ENCODE peak calls at places on chromosomes 3 and 15, in four cellular contexts. E, D, I and R are unnamed samples.

GRCh38 chr15:30990451-30991300 is 752 bp downstream of the MTMR10 start:
- DNase-seq in I (no peak), D (no peak), E (no peak), R (no peak)

GRCh38 chr15:92082217-92082843 is 228.8 kb downstream of the SLCO3A1 start:
- DNase-seq in D (peak; percentile 81), I (peak; percentile 75), E (peak; percentile 67), R (peak; percentile 53)

GRCh38 chr3:69856965-69857364 is 117.7 kb downstream of the MITF start:
- DNase-seq in E (no peak), D (no peak), I (no peak), R (no peak)

GRCh38 chr15:90306560-90306959 is 41.1 kb downstream of the NGRN start:
- DNase-seq in D (no peak), E (no peak), I (no peak), R (no peak)

GRCh38 chr15:48667701-48668100 is 22.2 kb upstream of the FBN1 start:
- DNase-seq in I (no peak), E (no peak), D (no peak), R (no peak)

GRCh38 chr3:57752307-57752706 is 3.8 kb upstream of the SLMAP start:
- DNase-seq in I (no peak), E (no peak), D (no peak), R (no peak)

GRCh38 chr3:99776516-99777209 is 41.0 kb upstream of the CMSS1 start:
- DNase-seq in D (no peak), E (no peak), I (no peak), R (no peak)

GRCh38 chr15:67504061-67504460 is 16.9 kb upstream of the C15orf61 start:
- DNase-seq in E (no peak), I (no peak), D (no peak), R (no peak)

GRCh38 chr15:66069751-66070150 is 183.8 kb downstream of the MEGF11 start:
- DNase-seq in I (no peak), D (no peak), E (no peak), R (no peak)

GRCh38 chr15:101664303-101664913 is 12.2 kb upstream of the TM2D3 start:
- DNase-seq in D (peak; percentile 22), I (no peak), E (no peak), R (no peak)

GRCh38 chr15:55108858-55109518 is 87.8 kb downstream of the RSL24D1 start:
- DNase-seq in E (peak; percentile 80), D (peak; percentile 65), I (peak; percentile 73), R (peak; percentile 13)

GRCh38 chr3:37456270-37456708 is 281.9 kb upstream of the LRRFIP2 start:
- DNase-seq in E (peak; percentile 75), D (no peak), I (peak; percentile 90), R (no peak)

GRCh38 chr15:43209059-43209824 is 11.6 kb downstream of the EPB42 start:
- DNase-seq in E (no peak), D (peak; percentile 40), I (no peak), R (no peak)

GRCh38 chr3:3735919-3736318 is 63.3 kb upstream of the LRRN1 start:
- DNase-seq in E (no peak), I (no peak), D (no peak), R (no peak)

GRCh38 chr3:155805204-155805801 is 775 bp downstream of the C3orf33 start:
- DNase-seq in E (peak; percentile 67), I (peak; percentile 50), D (no peak), R (peak; percentile 4)

GRCh38 chr15:89105147-89105546 is 16.9 kb downstream of the ABHD2 start:
- DNase-seq in E (no peak), I (no peak), D (no peak), R (peak; percentile 92)

GRCh38 chr15:96428742-96429141 is 98.2 kb downstream of the NR2F2 start:
- DNase-seq in I (no peak), E (no peak), D (no peak), R (peak; percentile 89)

GRCh38 chr3:5006755-5007202 is 27.5 kb downstream of the BHLHE40 start:
- DNase-seq in I (peak; percentile 48), E (no peak), D (no peak), R (no peak)

GRCh38 chr3:120404876-120405275 is 45.9 kb downstream of the FSTL1 start:
- DNase-seq in E (no peak), I (no peak), D (no peak), R (no peak)

GRCh38 chr15:62711691-62712454 is 330.7 kb upstream of the TPM1 start:
- DNase-seq in E (no peak), I (no peak), D (no peak), R (peak; percentile 24)

GRCh38 chr3:188365978-188366698 is 212.2 kb downstream of the LPP start:
- DNase-seq in E (no peak), I (no peak), D (no peak), R (no peak)

GRCh38 chr3:170709046-170709445 is 123.2 kb upstream of the SLC7A14 start:
- DNase-seq in I (peak; percentile 23), E (no peak), D (no peak), R (peak; percentile 90)

GRCh38 chr3:75171632-75172230 is 492.4 kb upstream of the FRG2C start:
- DNase-seq in I (no peak), D (no peak), E (no peak), R (no peak)

GRCh38 chr15:64466408-64467116 is 6.2 kb downstream of the ZNF609 start:
- DNase-seq in E (no peak), I (no peak), D (no peak), R (no peak)

GRCh38 chr15:51883436-51883835 is 54.0 kb downstream of the TMOD3 start:
- DNase-seq in E (no peak), D (no peak), I (no peak), R (peak; percentile 54)

GRCh38 chr15:76339302-76340197 is 3.0 kb downstream of the ISL2 start:
- DNase-seq in E (no peak), D (no peak), I (no peak), R (no peak)

GRCh38 chr3:158486200-158486599 is 84.8 kb upstream of the MLF1 start:
- DNase-seq in D (no peak), I (no peak), E (no peak), R (no peak)

GRCh38 chr3:79187441-79187840 is 580.4 kb downstream of the ROBO1 start:
- DNase-seq in E (no peak), D (no peak), I (no peak), R (no peak)

GRCh38 chr15:63909819-63910437 is 76.2 kb upstream of the HERC1 start:
- DNase-seq in I (no peak), E (no peak), D (no peak), R (peak; percentile 72)

GRCh38 chr3:127222163-127222562 is 29.2 kb downstream of the PRR23E start:
- DNase-seq in I (no peak), D (no peak), E (no peak), R (no peak)

GRCh38 chr15:73125219-73125618 is 73.0 kb downstream of the NEO1 start:
- DNase-seq in I (no peak), E (no peak), D (no peak), R (peak; percentile 24)

GRCh38 chr15:57060799-57061198 is 142.4 kb downstream of the TCF12 start:
- DNase-seq in I (no peak), D (no peak), E (no peak), R (peak; percentile 38)